ENCODE peak calls at places on chromosomes 1 and 21, in four cellular contexts. Z is spleen, X is GM23338, V is pancreas. K is an unnamed sample.
A peak's percentile ranks its signal among the peaks of the same experiment; 100 is the strongest.

GRCh38 chr1:197664391-197664790 is 110.9 kb downstream of the DENND1B start:
- DNase-seq in V (no peak), Z (no peak), X (no peak), K (no peak)

GRCh38 chr1:25174730-25175612 is 57.3 kb downstream of the SYF2 start:
- DNase-seq in Z (no peak), V (no peak), X (no peak), K (peak; percentile 50)

GRCh38 chr1:83086346-83086745 is 912.6 kb downstream of the TTLL7 start:
- DNase-seq in V (no peak), X (no peak), Z (no peak), K (peak; percentile 21)

GRCh38 chr1:172928412-172928811 is 122.3 kb downstream of the TNFSF18 start:
- DNase-seq in V (no peak), X (no peak), Z (no peak), K (no peak)

GRCh38 chr1:169363046-169363756 is 4.4 kb downstream of the NME7 start:
- DNase-seq in V (no peak), X (no peak), Z (no peak), K (no peak)

GRCh38 chr1:145782166-145783099 is 41.5 kb downstream of the RNF115 start:
- DNase-seq in V (no peak), Z (no peak), X (no peak), K (no peak)

GRCh38 chr1:65658122-65658521 is 134.6 kb upstream of the PDE4B start:
- DNase-seq in V (no peak), X (no peak), Z (no peak), K (no peak)

GRCh38 chr1:6724517-6725141 is 23.0 kb upstream of the DNAJC11 start:
- DNase-seq in X (no peak), Z (peak; percentile 21), V (no peak), K (no peak)

GRCh38 chr1:63904826-63905225 is 131.0 kb downstream of the ROR1 start:
- DNase-seq in V (no peak), Z (no peak), X (no peak), K (no peak)

GRCh38 chr1:173134029-173134428 is 73.1 kb downstream of the TNFSF4 start:
- DNase-seq in V (no peak), Z (no peak), X (no peak), K (no peak)

GRCh38 chr1:247437551-247438535 is 20.1 kb downstream of the OR2B11 start:
- DNase-seq in X (no peak), V (no peak), Z (no peak), K (peak; percentile 3)

GRCh38 chr1:118811156-118811555 is 177.0 kb downstream of the TBX15 start:
- DNase-seq in V (no peak), X (no peak), Z (no peak), K (no peak)

GRCh38 chr1:37270639-37271038 is 203.7 kb upstream of the ZC3H12A start:
- DNase-seq in X (no peak), V (no peak), Z (no peak), K (no peak)

GRCh38 chr1:39892611-39893595 is 8.8 kb downstream of the MYCL start:
- DNase-seq in X (peak; percentile 91), V (peak; percentile 46), Z (no peak), K (peak; percentile 81)

GRCh38 chr1:166166701-166167394 is at the start of gene FAM78B:
- DNase-seq in X (peak; percentile 78), V (peak; percentile 75), Z (peak; percentile 86), K (peak; percentile 77)

GRCh38 chr1:214958491-214958890 is 124.0 kb upstream of the KCNK2 start:
- DNase-seq in Z (no peak), V (no peak), X (no peak), K (no peak)

GRCh38 chr1:56845343-56845742 is 9.3 kb upstream of the C8A start:
- DNase-seq in X (no peak), V (no peak), Z (no peak), K (no peak)

GRCh38 chr21:26837539-26837938 is 7.7 kb downstream of the ADAMTS1 start:
- DNase-seq in Z (no peak), V (no peak), X (no peak), K (no peak)

GRCh38 chr1:117572546-117572945 is 33.3 kb upstream of the TENT5C start:
- DNase-seq in V (no peak), Z (peak; percentile 89), X (no peak), K (peak; percentile 15)

GRCh38 chr21:41141031-41141457 is 26.9 kb upstream of the BACE2 start:
- DNase-seq in Z (no peak), X (no peak), V (no peak), K (no peak)

GRCh38 chr1:207072241-207072640 is 16.4 kb upstream of the C4BPB start:
- DNase-seq in X (no peak), V (no peak), Z (no peak), K (no peak)

GRCh38 chr1:207071426-207071825 is 17.2 kb upstream of the C4BPB start:
- DNase-seq in X (no peak), V (no peak), Z (no peak), K (no peak)

GRCh38 chr1:207077012-207077411 is 11.6 kb upstream of the C4BPB start:
- DNase-seq in X (no peak), Z (no peak), V (no peak), K (no peak)

GRCh38 chr1:207076181-207076949 is 12.3 kb upstream of the C4BPB start:
- DNase-seq in V (no peak), X (no peak), Z (no peak), K (no peak)

DNA sequence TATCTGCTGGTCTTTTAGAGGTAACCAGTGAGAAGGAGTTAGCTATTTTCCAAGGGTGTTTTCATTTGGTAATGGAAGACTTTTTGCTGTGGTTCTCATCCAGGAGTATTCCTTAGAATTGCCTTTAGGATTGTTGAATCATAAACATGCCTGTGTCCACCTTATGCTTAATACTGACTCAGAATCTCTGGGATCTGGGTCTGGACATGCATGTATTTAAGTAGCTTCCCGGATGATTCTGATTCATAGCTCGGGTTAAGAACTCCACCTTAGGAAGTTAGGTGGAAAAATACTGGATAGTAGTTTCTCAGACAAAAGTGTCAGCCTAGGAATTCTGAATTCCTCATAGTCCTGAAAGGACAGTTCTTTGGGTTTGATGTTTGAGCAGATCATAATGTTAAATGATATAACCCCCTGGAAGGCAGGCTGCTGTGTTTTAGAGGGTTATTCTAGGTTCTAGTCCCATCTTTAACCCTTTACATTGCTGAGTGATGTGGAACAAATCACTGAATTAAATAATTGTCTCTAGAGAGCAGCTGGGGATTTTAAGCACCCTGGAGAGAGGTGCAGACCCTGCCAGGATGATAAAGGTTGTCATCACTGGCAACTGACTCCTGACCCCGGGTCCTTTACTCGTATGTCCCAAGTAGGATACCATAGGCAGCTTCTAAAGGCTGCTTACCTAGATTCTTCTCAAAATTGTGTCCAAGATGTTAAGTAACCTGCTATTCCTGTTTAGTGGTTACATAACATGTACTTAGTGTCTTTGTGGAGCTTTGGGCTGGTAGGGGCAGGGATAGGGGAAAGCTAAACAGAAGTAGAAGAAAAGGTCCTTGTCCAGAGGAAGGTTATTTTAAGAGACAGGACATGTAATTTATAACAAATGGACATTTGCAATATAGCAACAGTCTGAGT is 14.5 kb upstream of the C4BPB start:
- DNase-seq in V (no peak), X (no peak), Z (no peak), K (no peak)
- H3K27ac ChIP-seq in V (no peak overlapping the region), X (no peak overlapping the region), Z (no peak overlapping the region), K (peak overlapping the region; percentile 56)

DNA sequence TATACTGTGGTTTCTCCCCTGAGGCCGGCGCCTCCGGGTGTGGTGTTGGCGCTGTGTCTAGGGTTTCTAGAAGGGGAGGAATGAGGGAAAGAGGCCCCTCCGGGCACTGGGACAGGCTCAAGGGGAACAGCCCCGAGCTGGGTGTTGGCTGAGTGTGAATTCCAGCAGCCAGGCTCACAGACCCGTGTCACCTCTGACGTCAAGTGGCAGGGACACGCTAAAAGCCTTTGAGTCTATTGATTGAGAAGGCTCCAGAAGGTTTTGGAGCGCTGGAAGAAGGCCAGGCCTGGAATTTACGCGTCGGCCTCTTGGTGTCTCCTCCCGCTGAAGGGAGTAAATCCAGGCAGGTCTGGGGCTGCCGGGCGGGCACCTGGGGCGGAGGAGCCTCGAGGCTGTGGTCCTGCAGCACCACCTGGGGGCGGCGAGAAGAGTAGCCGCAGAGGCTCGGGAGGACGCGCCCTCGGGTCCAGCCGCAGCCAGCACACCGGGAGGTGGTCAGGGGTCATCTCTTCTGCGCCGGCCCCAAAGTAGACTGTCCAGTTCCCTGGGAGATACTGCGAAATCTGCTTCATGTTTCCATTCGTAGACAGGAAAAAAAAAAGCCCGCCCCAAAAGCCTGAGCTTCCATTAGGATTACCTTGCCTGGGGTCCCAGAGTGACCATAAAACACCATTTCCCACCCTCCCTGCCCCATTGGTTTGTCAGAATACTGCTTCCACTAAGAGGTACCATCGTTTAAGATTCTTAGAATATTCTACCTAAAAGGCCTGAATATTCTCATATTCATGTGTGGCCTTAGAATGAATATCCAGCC is 61.7 kb downstream of the TLR5 start:
- DNase-seq in V (peak; percentile 85), X (peak; percentile 98), Z (peak; percentile 94), K (peak; percentile 98)
- H3K4me3 ChIP-seq in V (peak overlapping the region; percentile 20), X (no peak overlapping the region), Z (peak overlapping the region; percentile 39), K (peak overlapping the region; percentile 14)

GRCh38 chr1:28833396-28833795 is 21.4 kb downstream of the OPRD1 start:
- DNase-seq in Z (no peak), X (no peak), V (no peak), K (no peak)
- H3K4me1 ChIP-seq in Z (no peaks in the 10 kb centered on the region), X (no peaks in the 10 kb centered on the region), V (no peaks in the 10 kb centered on the region), K (no peaks in the 10 kb centered on the region)

GRCh38 chr1:220878223-220879081 is 791 bp upstream of the HLX start:
- DNase-seq in X (peak; percentile 38), V (peak; percentile 46), Z (peak; percentile 85), K (no peak)
- H3K27ac ChIP-seq in X (no peak overlapping the region), V (no peak overlapping the region), Z (peak overlapping the region; percentile 94), K (peak overlapping the region; percentile 46)

DNA sequence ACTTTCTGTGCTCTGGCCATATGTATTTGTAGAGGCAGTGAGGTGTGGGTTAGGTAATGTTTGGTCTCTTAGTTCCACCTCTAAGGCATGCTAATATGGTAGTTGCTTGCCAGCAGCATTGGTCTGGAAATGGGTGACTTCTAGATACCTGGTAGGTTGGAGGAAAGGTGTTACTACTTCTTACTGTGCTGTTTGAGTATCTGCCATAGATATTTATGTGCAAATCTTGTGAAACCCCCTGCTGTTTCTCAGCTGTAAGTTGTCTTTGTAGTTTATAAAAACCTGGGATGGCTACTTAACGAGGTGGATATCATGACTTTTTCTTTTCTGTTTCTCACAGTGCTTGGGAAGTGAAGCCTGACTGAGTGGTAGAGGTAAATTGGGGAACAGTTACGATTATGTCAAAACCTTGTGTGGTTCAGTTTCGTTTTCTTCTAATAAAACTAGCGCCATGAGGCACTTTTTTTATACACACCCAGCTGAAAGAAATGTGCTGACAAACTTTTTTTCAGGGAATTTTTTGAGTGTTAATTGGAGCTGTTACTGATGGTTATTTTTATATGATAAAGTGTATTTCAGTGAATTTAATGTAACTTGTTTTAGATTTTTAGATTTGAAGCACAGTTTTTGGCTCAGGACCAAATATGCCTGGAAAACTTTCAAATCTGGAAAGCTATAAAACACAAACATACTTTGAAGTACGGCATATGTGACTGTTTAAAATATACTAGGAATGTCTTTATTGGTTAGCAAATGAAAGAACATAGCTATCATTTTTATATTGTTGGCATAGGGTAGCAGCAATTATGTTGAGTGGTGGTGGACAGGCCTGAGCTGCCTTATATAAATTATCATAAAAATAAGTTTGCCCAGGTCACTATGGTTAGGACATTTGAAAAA is 42.1 kb downstream of the CAMSAP2 start:
- DNase-seq in X (peak; percentile 31), V (no peak), Z (no peak), K (peak; percentile 12)
- H3K4me3 ChIP-seq in X (no peak overlapping the region), V (no peak overlapping the region), Z (no peak overlapping the region), K (no peak overlapping the region)

GRCh38 chr1:167431909-167432650 is 86.2 kb downstream of the CD247 start:
- DNase-seq in X (no peak), Z (no peak), V (no peak), K (no peak)

GRCh38 chr1:167432780-167433179 is 85.5 kb downstream of the CD247 start:
- DNase-seq in Z (no peak), V (no peak), X (no peak), K (no peak)

GRCh38 chr1:167433884-167434283 is 84.4 kb downstream of the CD247 start:
- DNase-seq in Z (no peak), V (no peak), X (no peak), K (no peak)

GRCh38 chr1:167435484-167435883 is 82.8 kb downstream of the CD247 start:
- DNase-seq in V (no peak), Z (no peak), X (no peak), K (no peak)

GRCh38 chr1:167434306-167434705 is 84.0 kb downstream of the CD247 start:
- DNase-seq in V (no peak), Z (no peak), X (no peak), K (no peak)
- H3K4me1 ChIP-seq in V (no peaks in the 10 kb centered on the region), Z (peaks cover 52% of the 10 kb centered on the region), X (peaks cover 30% of the 10 kb centered on the region), K (peaks cover 3% of the 10 kb centered on the region)